ENCODE peak calls at places on chromosomes 12 and 14, in nine cellular contexts. One of them, this sample, is unnamed.

GRCh38 chr12:39161686-39162085 is 256.3 kb upstream of the CPNE8 start:
- DNase-seq in NCI-H1436: no peak
- DNase-seq in Calu3: no peak
- DNase-seq in HFFc6: no peak
- DNase-seq in kidney epithelial cell: no peak
- DNase-seq in breast epithelium: no peak
- DNase-seq in activated effector memory CD4-positive, alpha-beta T cell treated with Interleukin-2 at 50 U/mL for 16 hours: no peak
- DNase-seq in NCI-H460: no peak
- DNase-seq in SW 1271: no peak
- DNase-seq in this sample: no peak

GRCh38 chr12:131100031-131100674 is 146.4 kb downstream of the ADGRD1 start:
- DNase-seq in activated effector memory CD4-positive, alpha-beta T cell treated with Interleukin-2 at 50 U/mL for 16 hours: no peak
- DNase-seq in breast epithelium: no peak
- DNase-seq in HFFc6: no peak
- DNase-seq in SW 1271: no peak
- DNase-seq in NCI-H1436: no peak
- DNase-seq in Calu3: no peak
- DNase-seq in kidney epithelial cell: no peak
- DNase-seq in NCI-H460: no peak
- DNase-seq in this sample: no peak

GRCh38 chr14:69398818-69399210 is 322 bp downstream of the SLC39A9 start:
- DNase-seq in activated effector memory CD4-positive, alpha-beta T cell treated with Interleukin-2 at 50 U/mL for 16 hours: no peak
- DNase-seq in kidney epithelial cell: no peak
- DNase-seq in NCI-H460: no peak
- DNase-seq in SW 1271: no peak
- DNase-seq in HFFc6: no peak
- DNase-seq in NCI-H1436: peak; percentile 44
- DNase-seq in breast epithelium: no peak
- DNase-seq in Calu3: no peak
- DNase-seq in this sample: no peak

GRCh38 chr12:32877670-32878459 is 18.7 kb downstream of the PKP2 start:
- DNase-seq in breast epithelium: no peak
- DNase-seq in Calu3: no peak
- DNase-seq in NCI-H460: no peak
- DNase-seq in NCI-H1436: no peak
- DNase-seq in SW 1271: no peak
- DNase-seq in activated effector memory CD4-positive, alpha-beta T cell treated with Interleukin-2 at 50 U/mL for 16 hours: no peak
- DNase-seq in kidney epithelial cell: no peak
- DNase-seq in HFFc6: no peak
- DNase-seq in this sample: no peak

GRCh38 chr14:37563189-37563588 is 31.9 kb downstream of the FOXA1 start:
- DNase-seq in SW 1271: no peak
- DNase-seq in NCI-H460: no peak
- DNase-seq in HFFc6: no peak
- DNase-seq in kidney epithelial cell: no peak
- DNase-seq in breast epithelium: no peak
- DNase-seq in activated effector memory CD4-positive, alpha-beta T cell treated with Interleukin-2 at 50 U/mL for 16 hours: no peak
- DNase-seq in NCI-H1436: no peak
- DNase-seq in Calu3: no peak
- DNase-seq in this sample: no peak

GRCh38 chr12:113467154-113467513 is 4.5 kb downstream of the LHX5 start:
- DNase-seq in kidney epithelial cell: no peak
- DNase-seq in breast epithelium: no peak
- DNase-seq in NCI-H460: no peak
- DNase-seq in Calu3: no peak
- DNase-seq in HFFc6: no peak
- DNase-seq in NCI-H1436: no peak
- DNase-seq in SW 1271: no peak
- DNase-seq in activated effector memory CD4-positive, alpha-beta T cell treated with Interleukin-2 at 50 U/mL for 16 hours: no peak
- DNase-seq in this sample: peak; percentile 68

GRCh38 chr14:71142375-71143038 is 235.2 kb downstream of the PCNX1 start:
- DNase-seq in activated effector memory CD4-positive, alpha-beta T cell treated with Interleukin-2 at 50 U/mL for 16 hours: no peak
- DNase-seq in kidney epithelial cell: peak; percentile 69
- DNase-seq in Calu3: no peak
- DNase-seq in breast epithelium: no peak
- DNase-seq in HFFc6: peak; percentile 96
- DNase-seq in SW 1271: peak; percentile 11
- DNase-seq in NCI-H460: no peak
- DNase-seq in NCI-H1436: no peak
- DNase-seq in this sample: no peak

GRCh38 chr12:116087962-116088361 is 189.5 kb downstream of the MED13L start:
- DNase-seq in NCI-H460: no peak
- DNase-seq in kidney epithelial cell: no peak
- DNase-seq in HFFc6: no peak
- DNase-seq in NCI-H1436: no peak
- DNase-seq in SW 1271: no peak
- DNase-seq in breast epithelium: no peak
- DNase-seq in activated effector memory CD4-positive, alpha-beta T cell treated with Interleukin-2 at 50 U/mL for 16 hours: no peak
- DNase-seq in Calu3: no peak
- DNase-seq in this sample: no peak

GRCh38 chr14:99525699-99526080 is 44.5 kb downstream of the CCNK start:
- DNase-seq in SW 1271: no peak
- DNase-seq in breast epithelium: no peak
- DNase-seq in NCI-H460: no peak
- DNase-seq in Calu3: no peak
- DNase-seq in NCI-H1436: no peak
- DNase-seq in kidney epithelial cell: no peak
- DNase-seq in HFFc6: no peak
- DNase-seq in activated effector memory CD4-positive, alpha-beta T cell treated with Interleukin-2 at 50 U/mL for 16 hours: no peak
- DNase-seq in this sample: no peak

GRCh38 chr14:75361751-75362433 is 65.9 kb upstream of the JDP2 start:
- DNase-seq in activated effector memory CD4-positive, alpha-beta T cell treated with Interleukin-2 at 50 U/mL for 16 hours: no peak
- DNase-seq in breast epithelium: no peak
- DNase-seq in Calu3: no peak
- DNase-seq in NCI-H460: no peak
- DNase-seq in SW 1271: no peak
- DNase-seq in kidney epithelial cell: no peak
- DNase-seq in NCI-H1436: no peak
- DNase-seq in HFFc6: no peak
- DNase-seq in this sample: no peak

GRCh38 chr14:76395161-76395560 is 19.2 kb downstream of the ESRRB start:
- DNase-seq in Calu3: no peak
- DNase-seq in SW 1271: no peak
- DNase-seq in HFFc6: no peak
- DNase-seq in NCI-H460: no peak
- DNase-seq in breast epithelium: no peak
- DNase-seq in NCI-H1436: no peak
- DNase-seq in kidney epithelial cell: no peak
- DNase-seq in activated effector memory CD4-positive, alpha-beta T cell treated with Interleukin-2 at 50 U/mL for 16 hours: no peak
- DNase-seq in this sample: no peak

GRCh38 chr12:117622087-117622486 is 260.7 kb upstream of the NOS1 start:
- DNase-seq in kidney epithelial cell: no peak
- DNase-seq in NCI-H1436: no peak
- DNase-seq in breast epithelium: no peak
- DNase-seq in HFFc6: no peak
- DNase-seq in NCI-H460: no peak
- DNase-seq in SW 1271: no peak
- DNase-seq in Calu3: no peak
- DNase-seq in activated effector memory CD4-positive, alpha-beta T cell treated with Interleukin-2 at 50 U/mL for 16 hours: no peak
- DNase-seq in this sample: no peak

GRCh38 chr12:39103552-39104165 is 198.3 kb upstream of the CPNE8 start:
- DNase-seq in HFFc6: peak; percentile 33
- DNase-seq in NCI-H1436: peak; percentile 20
- DNase-seq in SW 1271: peak; percentile 57
- DNase-seq in breast epithelium: no peak
- DNase-seq in NCI-H460: peak; percentile 76
- DNase-seq in Calu3: peak; percentile 40
- DNase-seq in kidney epithelial cell: peak; percentile 37
- DNase-seq in activated effector memory CD4-positive, alpha-beta T cell treated with Interleukin-2 at 50 U/mL for 16 hours: no peak
- DNase-seq in this sample: no peak

GRCh38 chr12:43978546-43978945 is 142.7 kb downstream of the TMEM117 start:
- DNase-seq in breast epithelium: no peak
- DNase-seq in NCI-H460: no peak
- DNase-seq in Calu3: no peak
- DNase-seq in kidney epithelial cell: no peak
- DNase-seq in SW 1271: no peak
- DNase-seq in HFFc6: no peak
- DNase-seq in NCI-H1436: no peak
- DNase-seq in activated effector memory CD4-positive, alpha-beta T cell treated with Interleukin-2 at 50 U/mL for 16 hours: no peak
- DNase-seq in this sample: no peak

GRCh38 chr14:104387385-104388010 is 192.1 kb upstream of the C14orf180 start:
- DNase-seq in HFFc6: no peak
- DNase-seq in Calu3: no peak
- DNase-seq in breast epithelium: no peak
- DNase-seq in NCI-H460: no peak
- DNase-seq in kidney epithelial cell: no peak
- DNase-seq in SW 1271: no peak
- DNase-seq in activated effector memory CD4-positive, alpha-beta T cell treated with Interleukin-2 at 50 U/mL for 16 hours: no peak
- DNase-seq in NCI-H1436: no peak
- DNase-seq in this sample: peak; percentile 42

GRCh38 chr12:100473050-100473715 is 483 bp upstream of the NR1H4 start:
- DNase-seq in NCI-H1436: no peak
- DNase-seq in Calu3: no peak
- DNase-seq in HFFc6: no peak
- DNase-seq in activated effector memory CD4-positive, alpha-beta T cell treated with Interleukin-2 at 50 U/mL for 16 hours: no peak
- DNase-seq in breast epithelium: no peak
- DNase-seq in kidney epithelial cell: peak; percentile 4
- DNase-seq in NCI-H460: no peak
- DNase-seq in SW 1271: no peak
- DNase-seq in this sample: no peak

GRCh38 chr12:124734224-124734788 is 129.4 kb downstream of the SCARB1 start:
- DNase-seq in kidney epithelial cell: no peak
- DNase-seq in NCI-H1436: peak; percentile 24
- DNase-seq in NCI-H460: no peak
- DNase-seq in HFFc6: no peak
- DNase-seq in Calu3: no peak
- DNase-seq in activated effector memory CD4-positive, alpha-beta T cell treated with Interleukin-2 at 50 U/mL for 16 hours: no peak
- DNase-seq in breast epithelium: no peak
- DNase-seq in SW 1271: no peak
- DNase-seq in this sample: peak; percentile 91

GRCh38 chr12:19453961-19454360 is 14.7 kb downstream of the AEBP2 start:
- DNase-seq in Calu3: no peak
- DNase-seq in breast epithelium: no peak
- DNase-seq in activated effector memory CD4-positive, alpha-beta T cell treated with Interleukin-2 at 50 U/mL for 16 hours: no peak
- DNase-seq in HFFc6: no peak
- DNase-seq in NCI-H460: no peak
- DNase-seq in SW 1271: no peak
- DNase-seq in kidney epithelial cell: no peak
- DNase-seq in NCI-H1436: no peak
- DNase-seq in this sample: no peak

GRCh38 chr12:125222876-125223275 is 157.6 kb downstream of the AACS start:
- DNase-seq in SW 1271: no peak
- DNase-seq in activated effector memory CD4-positive, alpha-beta T cell treated with Interleukin-2 at 50 U/mL for 16 hours: no peak
- DNase-seq in NCI-H460: no peak
- DNase-seq in kidney epithelial cell: no peak
- DNase-seq in Calu3: no peak
- DNase-seq in HFFc6: no peak
- DNase-seq in NCI-H1436: no peak
- DNase-seq in breast epithelium: no peak
- DNase-seq in this sample: no peak

GRCh38 chr12:95942106-95942531 is 295 bp downstream of the CCDC38 start:
- DNase-seq in NCI-H1436: no peak
- DNase-seq in breast epithelium: no peak
- DNase-seq in NCI-H460: peak; percentile 53
- DNase-seq in HFFc6: no peak
- DNase-seq in Calu3: no peak
- DNase-seq in kidney epithelial cell: no peak
- DNase-seq in SW 1271: peak; percentile 51
- DNase-seq in activated effector memory CD4-positive, alpha-beta T cell treated with Interleukin-2 at 50 U/mL for 16 hours: no peak
- DNase-seq in this sample: no peak

GRCh38 chr14:101509730-101510371 is 51.4 kb upstream of the DIO3 start:
- DNase-seq in SW 1271: no peak
- DNase-seq in activated effector memory CD4-positive, alpha-beta T cell treated with Interleukin-2 at 50 U/mL for 16 hours: no peak
- DNase-seq in NCI-H460: no peak
- DNase-seq in Calu3: no peak
- DNase-seq in kidney epithelial cell: no peak
- DNase-seq in NCI-H1436: no peak
- DNase-seq in breast epithelium: no peak
- DNase-seq in HFFc6: no peak
- DNase-seq in this sample: no peak

This sample was measured in ecto neural progenitor cell.